ENCODE peak calls at places on chromosomes 5 and 9, in nine cellular contexts. One of them, this sample, is unnamed.

GRCh38 chr5:17056056-17056690 is 120.1 kb upstream of the MYO10 start:
- DNase-seq in NCI-H2029: no peak
- DNase-seq in stimulated activated CD8-positive, alpha-beta memory T cell treated with anti-CD3 and anti-CD28 coated beads, Interleukin-2, amount 100 ng/mL, for 48 hours: no peak
- DNase-seq in uterus: no peak
- DNase-seq in Peyer's patch: no peak
- DNase-seq in neuronal stem cell: no peak
- DNase-seq in NB4: no peak
- DNase-seq in AG09319: no peak
- DNase-seq in CD4-positive, CD25-positive, alpha-beta regulatory T cell: no peak
- DNase-seq in this sample: no peak

GRCh38 chr9:135611142-135611874 is 28.0 kb downstream of the GLT6D1 start:
- DNase-seq in CD4-positive, CD25-positive, alpha-beta regulatory T cell: no peak
- DNase-seq in uterus: no peak
- DNase-seq in NCI-H2029: no peak
- DNase-seq in NB4: no peak
- DNase-seq in AG09319: no peak
- DNase-seq in neuronal stem cell: no peak
- DNase-seq in stimulated activated CD8-positive, alpha-beta memory T cell treated with anti-CD3 and anti-CD28 coated beads, Interleukin-2, amount 100 ng/mL, for 48 hours: no peak
- DNase-seq in Peyer's patch: no peak
- DNase-seq in this sample: no peak

GRCh38 chr9:6680797-6681146 is 35.2 kb upstream of the GLDC start:
- DNase-seq in uterus: no peak
- DNase-seq in stimulated activated CD8-positive, alpha-beta memory T cell treated with anti-CD3 and anti-CD28 coated beads, Interleukin-2, amount 100 ng/mL, for 48 hours: peak
- DNase-seq in CD4-positive, CD25-positive, alpha-beta regulatory T cell: peak
- DNase-seq in AG09319: no peak
- DNase-seq in neuronal stem cell: no peak
- DNase-seq in Peyer's patch: no peak
- DNase-seq in NB4: peak
- DNase-seq in NCI-H2029: no peak
- DNase-seq in this sample: peak

GRCh38 chr9:35661756-35662350 is 3.1 kb downstream of the ARHGEF39 start:
- DNase-seq in CD4-positive, CD25-positive, alpha-beta regulatory T cell: no peak
- DNase-seq in AG09319: no peak
- DNase-seq in NB4: no peak
- DNase-seq in neuronal stem cell: no peak
- DNase-seq in uterus: no peak
- DNase-seq in NCI-H2029: no peak
- DNase-seq in stimulated activated CD8-positive, alpha-beta memory T cell treated with anti-CD3 and anti-CD28 coated beads, Interleukin-2, amount 100 ng/mL, for 48 hours: no peak
- DNase-seq in Peyer's patch: no peak
- DNase-seq in this sample: no peak

GRCh38 chr5:171386006-171386671 is 1.5 kb upstream of the NPM1 start:
- DNase-seq in neuronal stem cell: no peak
- DNase-seq in AG09319: no peak
- DNase-seq in uterus: peak
- DNase-seq in CD4-positive, CD25-positive, alpha-beta regulatory T cell: no peak
- DNase-seq in NB4: no peak
- DNase-seq in NCI-H2029: no peak
- DNase-seq in stimulated activated CD8-positive, alpha-beta memory T cell treated with anti-CD3 and anti-CD28 coated beads, Interleukin-2, amount 100 ng/mL, for 48 hours: no peak
- DNase-seq in Peyer's patch: no peak
- DNase-seq in this sample: no peak

GRCh38 chr5:43020294-43020711 is 19.8 kb downstream of the ANXA2R start:
- DNase-seq in neuronal stem cell: no peak
- DNase-seq in Peyer's patch: peak
- DNase-seq in uterus: no peak
- DNase-seq in stimulated activated CD8-positive, alpha-beta memory T cell treated with anti-CD3 and anti-CD28 coated beads, Interleukin-2, amount 100 ng/mL, for 48 hours: no peak
- DNase-seq in CD4-positive, CD25-positive, alpha-beta regulatory T cell: no peak
- DNase-seq in NB4: peak
- DNase-seq in NCI-H2029: peak
- DNase-seq in AG09319: no peak
- DNase-seq in this sample: no peak

GRCh38 chr9:87581513-87581912 is 83.8 kb downstream of the DAPK1 start:
- DNase-seq in CD4-positive, CD25-positive, alpha-beta regulatory T cell: no peak
- DNase-seq in uterus: no peak
- DNase-seq in NB4: no peak
- DNase-seq in stimulated activated CD8-positive, alpha-beta memory T cell treated with anti-CD3 and anti-CD28 coated beads, Interleukin-2, amount 100 ng/mL, for 48 hours: no peak
- DNase-seq in neuronal stem cell: no peak
- DNase-seq in Peyer's patch: no peak
- DNase-seq in NCI-H2029: no peak
- DNase-seq in AG09319: no peak
- DNase-seq in this sample: peak

GRCh38 chr5:132500244-132500930 is 9.8 kb upstream of the IRF1 start:
- DNase-seq in stimulated activated CD8-positive, alpha-beta memory T cell treated with anti-CD3 and anti-CD28 coated beads, Interleukin-2, amount 100 ng/mL, for 48 hours: no peak
- DNase-seq in uterus: no peak
- DNase-seq in neuronal stem cell: no peak
- DNase-seq in NCI-H2029: no peak
- DNase-seq in NB4: no peak
- DNase-seq in AG09319: no peak
- DNase-seq in CD4-positive, CD25-positive, alpha-beta regulatory T cell: no peak
- DNase-seq in Peyer's patch: peak
- DNase-seq in this sample: no peak

GRCh38 chr5:126444137-126444536 is 20.9 kb downstream of the GRAMD2B start:
- DNase-seq in NCI-H2029: no peak
- DNase-seq in stimulated activated CD8-positive, alpha-beta memory T cell treated with anti-CD3 and anti-CD28 coated beads, Interleukin-2, amount 100 ng/mL, for 48 hours: no peak
- DNase-seq in Peyer's patch: no peak
- DNase-seq in uterus: no peak
- DNase-seq in neuronal stem cell: no peak
- DNase-seq in AG09319: no peak
- DNase-seq in CD4-positive, CD25-positive, alpha-beta regulatory T cell: no peak
- DNase-seq in NB4: no peak
- DNase-seq in this sample: no peak

GRCh38 chr9:10059044-10059443 is 553.8 kb downstream of the PTPRD start:
- DNase-seq in NB4: peak
- DNase-seq in stimulated activated CD8-positive, alpha-beta memory T cell treated with anti-CD3 and anti-CD28 coated beads, Interleukin-2, amount 100 ng/mL, for 48 hours: no peak
- DNase-seq in CD4-positive, CD25-positive, alpha-beta regulatory T cell: no peak
- DNase-seq in Peyer's patch: no peak
- DNase-seq in neuronal stem cell: no peak
- DNase-seq in uterus: no peak
- DNase-seq in NCI-H2029: no peak
- DNase-seq in AG09319: peak
- DNase-seq in this sample: peak

GRCh38 chr9:130239741-130240241 is 25.8 kb upstream of the HMCN2 start:
- DNase-seq in Peyer's patch: no peak
- DNase-seq in stimulated activated CD8-positive, alpha-beta memory T cell treated with anti-CD3 and anti-CD28 coated beads, Interleukin-2, amount 100 ng/mL, for 48 hours: peak
- DNase-seq in uterus: no peak
- DNase-seq in NCI-H2029: no peak
- DNase-seq in CD4-positive, CD25-positive, alpha-beta regulatory T cell: no peak
- DNase-seq in AG09319: no peak
- DNase-seq in NB4: no peak
- DNase-seq in neuronal stem cell: no peak
- DNase-seq in this sample: no peak

GRCh38 chr5:60334281-60334713 is 365.7 kb downstream of the DEPDC1B start:
- DNase-seq in NB4: peak
- DNase-seq in neuronal stem cell: no peak
- DNase-seq in Peyer's patch: no peak
- DNase-seq in CD4-positive, CD25-positive, alpha-beta regulatory T cell: no peak
- DNase-seq in AG09319: peak
- DNase-seq in uterus: no peak
- DNase-seq in stimulated activated CD8-positive, alpha-beta memory T cell treated with anti-CD3 and anti-CD28 coated beads, Interleukin-2, amount 100 ng/mL, for 48 hours: no peak
- DNase-seq in NCI-H2029: no peak
- DNase-seq in this sample: peak

GRCh38 chr9:92598382-92598781 is 62.6 kb upstream of the ECM2 start:
- DNase-seq in neuronal stem cell: no peak
- DNase-seq in Peyer's patch: no peak
- DNase-seq in NB4: no peak
- DNase-seq in CD4-positive, CD25-positive, alpha-beta regulatory T cell: no peak
- DNase-seq in stimulated activated CD8-positive, alpha-beta memory T cell treated with anti-CD3 and anti-CD28 coated beads, Interleukin-2, amount 100 ng/mL, for 48 hours: no peak
- DNase-seq in uterus: no peak
- DNase-seq in NCI-H2029: no peak
- DNase-seq in AG09319: no peak
- DNase-seq in this sample: no peak

GRCh38 chr9:34989946-34990635 is 546 bp downstream of the DNAJB5 start:
- DNase-seq in AG09319: no peak
- DNase-seq in Peyer's patch: peak
- DNase-seq in NCI-H2029: peak
- DNase-seq in neuronal stem cell: peak
- DNase-seq in CD4-positive, CD25-positive, alpha-beta regulatory T cell: peak
- DNase-seq in uterus: peak
- DNase-seq in NB4: peak
- DNase-seq in stimulated activated CD8-positive, alpha-beta memory T cell treated with anti-CD3 and anti-CD28 coated beads, Interleukin-2, amount 100 ng/mL, for 48 hours: no peak
- DNase-seq in this sample: no peak

GRCh38 chr5:133082128-133082527 is 30.3 kb downstream of the HSPA4 start:
- DNase-seq in neuronal stem cell: no peak
- DNase-seq in Peyer's patch: no peak
- DNase-seq in CD4-positive, CD25-positive, alpha-beta regulatory T cell: no peak
- DNase-seq in uterus: no peak
- DNase-seq in stimulated activated CD8-positive, alpha-beta memory T cell treated with anti-CD3 and anti-CD28 coated beads, Interleukin-2, amount 100 ng/mL, for 48 hours: no peak
- DNase-seq in AG09319: no peak
- DNase-seq in NCI-H2029: no peak
- DNase-seq in NB4: no peak
- DNase-seq in this sample: no peak

GRCh38 chr9:131111854-131112311 is 13.5 kb upstream of the NUP214 start:
- DNase-seq in NB4: no peak
- DNase-seq in CD4-positive, CD25-positive, alpha-beta regulatory T cell: no peak
- DNase-seq in Peyer's patch: no peak
- DNase-seq in uterus: no peak
- DNase-seq in stimulated activated CD8-positive, alpha-beta memory T cell treated with anti-CD3 and anti-CD28 coated beads, Interleukin-2, amount 100 ng/mL, for 48 hours: no peak
- DNase-seq in AG09319: no peak
- DNase-seq in NCI-H2029: no peak
- DNase-seq in neuronal stem cell: peak
- DNase-seq in this sample: no peak

This sample was measured in HFF-Myc.